ENCODE peak calls at places on chromosomes 5 and 9, in six cellular contexts. F, U, V, I, L and S are unnamed samples.

GRCh38 chr9:102044133-102044532 is 305.7 kb upstream of the GRIN3A start:
- DNase-seq in V (no peak), F (no peak), U (no peak), I (no peak), L (no peak), S (no peak)

GRCh38 chr9:100370064-100370723 is 17.5 kb upstream of the TEX10 start:
- DNase-seq in V (no peak), I (no peak), F (no peak), L (no peak), U (no peak), S (no peak)

GRCh38 chr5:499233-500209 is 24.7 kb downstream of the SLC9A3 start:
- DNase-seq in V (no peak), L (no peak), F (no peak), I (no peak), U (no peak), S (no peak)

GRCh38 chr9:132020845-132021510 is 58.7 kb downstream of the MED27 start:
- DNase-seq in I (no peak), U (no peak), V (no peak), L (no peak), F (peak; percentile 42), S (no peak)

GRCh38 chr9:126482361-126483044 is 131.2 kb upstream of the LMX1B start:
- DNase-seq in F (no peak), V (peak; percentile 69), L (peak; percentile 38), I (no peak), U (no peak), S (no peak)

GRCh38 chr9:82124090-82124489 is 135.5 kb downstream of the SPATA31D1 start:
- DNase-seq in L (no peak), U (no peak), F (peak; percentile 50), I (no peak), V (peak; percentile 79), S (no peak)

GRCh38 chr5:172200476-172200875 is 6.5 kb downstream of the EFCAB9 start:
- DNase-seq in L (no peak), U (no peak), V (no peak), I (no peak), F (no peak), S (no peak)

GRCh38 chr9:132946624-132947295 is 2.3 kb upstream of the TSC1 start:
- DNase-seq in L (no peak), V (peak; percentile 40), U (no peak), F (peak; percentile 84), I (no peak), S (no peak)

DNA sequence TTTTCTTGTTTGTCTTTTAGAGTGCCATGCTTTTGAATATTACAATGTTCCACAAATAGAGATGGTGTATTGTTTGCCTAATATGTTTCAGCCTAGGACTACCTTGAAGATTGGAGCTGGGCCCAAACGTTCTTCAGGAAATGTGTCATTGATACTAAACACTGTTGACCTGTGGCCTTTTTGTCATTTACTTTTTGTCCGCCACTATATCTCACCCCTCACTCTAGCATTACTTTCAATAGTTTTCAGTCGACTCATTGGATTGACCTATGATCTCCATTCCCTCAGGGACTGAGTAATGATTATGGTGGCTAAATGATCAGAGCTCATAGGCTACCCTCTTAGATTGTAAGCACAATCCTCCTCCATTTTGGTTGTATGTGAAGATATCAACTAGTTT is 115.8 kb downstream of the NUDT12 start:
- DNase-seq in U (no peak), I (no peak), L (no peak), F (no peak), V (no peak), S (no peak)
- H3K27ac ChIP-seq in U (no peak overlapping the region), I (no peak overlapping the region), L (no peak overlapping the region), F (no peak overlapping the region), V (peak overlapping the region; percentile 21), S (no peak overlapping the region)

DNA sequence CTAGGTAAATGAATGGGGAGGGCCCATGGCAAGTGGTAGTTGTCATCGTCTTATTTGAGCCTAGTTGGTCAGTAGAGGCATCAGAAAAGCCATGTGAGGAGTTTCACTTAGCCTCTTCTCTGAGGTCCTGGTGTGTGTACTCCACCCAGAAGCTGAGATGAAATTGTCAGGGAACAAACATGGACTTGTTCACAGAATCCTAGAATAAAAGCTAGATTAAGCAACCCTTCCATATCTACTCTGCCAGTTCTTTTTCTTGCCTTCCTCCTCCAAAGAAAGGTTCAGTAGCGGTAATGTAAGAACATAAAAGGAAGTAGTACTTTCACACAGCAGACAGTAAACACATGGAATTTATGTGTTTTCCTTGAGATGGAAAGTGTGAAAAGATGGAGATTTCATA is 70.4 kb downstream of the ARHGAP26 start:
- DNase-seq in V (no peak), I (no peak), L (no peak), U (no peak), F (no peak), S (no peak)
- H3K27ac ChIP-seq in V (no peak overlapping the region), I (no peak overlapping the region), L (peak overlapping the region; percentile 0), U (peak overlapping the region; percentile 65), F (no peak overlapping the region), S (peak overlapping the region; percentile 80)

DNA sequence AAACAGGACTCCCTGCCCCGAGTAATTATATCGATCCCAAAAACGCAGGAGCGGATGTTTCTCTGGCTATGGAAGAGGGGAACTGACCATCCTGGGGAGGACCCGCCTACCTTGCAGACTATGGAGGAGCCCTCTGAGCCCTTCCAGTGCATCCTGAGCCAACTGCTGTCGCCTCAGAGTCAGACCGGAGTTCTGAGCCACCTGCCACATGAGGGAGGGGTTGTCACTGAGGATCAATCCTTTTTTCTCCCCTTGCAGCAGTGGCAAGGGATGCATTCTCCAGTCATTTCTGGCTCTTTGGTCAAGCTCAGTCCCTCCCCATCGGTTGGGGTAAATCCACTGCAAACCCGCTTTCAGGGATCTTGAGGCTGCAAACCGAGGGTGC is 709 bp downstream of the FANCG start:
- DNase-seq in F (no peak), V (no peak), I (no peak), U (no peak), L (no peak), S (no peak)
- H3K27ac ChIP-seq in F (peak overlapping the region; percentile 78), V (no peak overlapping the region), I (peak overlapping the region; percentile 66), U (peak overlapping the region; percentile 58), L (peak overlapping the region; percentile 79), S (peak overlapping the region; percentile 75)

GRCh38 chr9:104091028-104091590 is 3.0 kb upstream of the SMC2 start:
- DNase-seq in F (no peak), U (no peak), V (no peak), L (no peak), I (no peak), S (no peak)
- H3K27ac ChIP-seq in F (no peak overlapping the region), U (peak overlapping the region; percentile 92), V (peak overlapping the region; percentile 3), L (no peak overlapping the region), I (no peak overlapping the region), S (peak overlapping the region; percentile 99)

DNA sequence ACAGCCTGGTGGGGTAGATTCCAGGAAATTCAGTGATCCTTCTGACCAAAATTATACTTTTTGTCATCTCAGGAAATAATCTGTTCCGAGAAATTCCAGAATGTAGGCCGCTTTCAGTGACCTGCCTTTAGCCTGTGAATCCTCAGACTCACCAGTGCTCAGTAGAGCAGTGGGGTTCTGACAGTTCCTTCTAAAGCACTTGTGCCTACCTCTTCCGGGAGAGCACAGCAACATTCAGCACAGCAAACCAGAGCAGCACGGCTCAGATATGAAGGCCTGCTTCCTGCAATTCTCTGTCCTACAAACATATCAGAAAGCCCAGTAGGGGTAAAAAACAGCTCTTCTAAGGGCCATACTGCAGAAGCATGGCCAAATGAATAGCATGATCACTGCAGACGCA is 15.0 kb downstream of the FANCC start:
- DNase-seq in V (no peak), L (no peak), I (no peak), U (no peak), F (no peak), S (no peak)
- H3K27ac ChIP-seq in V (no peak overlapping the region), L (no peak overlapping the region), I (no peak overlapping the region), U (no peak overlapping the region), F (no peak overlapping the region), S (no peak overlapping the region)

GRCh38 chr9:6502399-6502798 is 89.4 kb downstream of the UHRF2 start:
- DNase-seq in U (no peak), V (no peak), L (no peak), F (no peak), I (no peak), S (no peak)

GRCh38 chr9:6512085-6512657 is 99.2 kb downstream of the UHRF2 start:
- DNase-seq in F (no peak), U (no peak), I (no peak), V (no peak), L (no peak), S (no peak)

GRCh38 chr9:6501526-6502210 is 88.7 kb downstream of the UHRF2 start:
- DNase-seq in U (no peak), F (no peak), I (no peak), V (no peak), L (no peak), S (no peak)

DNA sequence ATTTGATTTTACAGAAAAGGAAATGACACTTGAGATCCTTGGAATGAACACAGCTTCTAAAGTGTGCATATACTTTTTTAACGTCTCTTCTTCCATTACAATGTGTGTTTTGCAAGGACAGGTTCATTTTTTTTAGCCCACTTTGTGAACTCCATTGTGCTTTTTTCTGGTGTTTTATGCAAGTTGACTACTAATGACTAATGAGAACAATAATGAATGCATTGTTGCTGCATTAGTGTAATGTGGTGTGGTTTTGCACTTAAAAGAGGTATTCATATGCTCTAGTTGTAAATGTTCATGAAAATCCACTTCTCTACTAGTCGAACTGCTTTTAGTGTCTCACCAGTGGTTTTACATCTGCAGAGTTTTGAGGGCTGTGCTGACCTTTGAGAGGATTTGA is 93.6 kb downstream of the UHRF2 start:
- DNase-seq in L (no peak), U (no peak), V (no peak), I (no peak), F (no peak), S (no peak)
- H3K27ac ChIP-seq in L (no peak overlapping the region), U (no peak overlapping the region), V (no peak overlapping the region), I (no peak overlapping the region), F (no peak overlapping the region), S (no peak overlapping the region)

GRCh38 chr5:50716134-50716533 is 49.7 kb downstream of the PARP8 start:
- DNase-seq in U (no peak), V (no peak), F (no peak), L (no peak), I (no peak), S (no peak)

GRCh38 chr5:50722223-50722622 is 55.8 kb downstream of the PARP8 start:
- DNase-seq in F (no peak), I (no peak), L (no peak), V (no peak), U (no peak), S (no peak)

GRCh38 chr5:50715001-50715400 is 48.6 kb downstream of the PARP8 start:
- DNase-seq in F (no peak), V (no peak), L (no peak), I (no peak), U (no peak), S (no peak)

GRCh38 chr5:50720061-50720460 is 53.6 kb downstream of the PARP8 start:
- DNase-seq in F (no peak), L (no peak), V (no peak), I (no peak), U (no peak), S (no peak)

DNA sequence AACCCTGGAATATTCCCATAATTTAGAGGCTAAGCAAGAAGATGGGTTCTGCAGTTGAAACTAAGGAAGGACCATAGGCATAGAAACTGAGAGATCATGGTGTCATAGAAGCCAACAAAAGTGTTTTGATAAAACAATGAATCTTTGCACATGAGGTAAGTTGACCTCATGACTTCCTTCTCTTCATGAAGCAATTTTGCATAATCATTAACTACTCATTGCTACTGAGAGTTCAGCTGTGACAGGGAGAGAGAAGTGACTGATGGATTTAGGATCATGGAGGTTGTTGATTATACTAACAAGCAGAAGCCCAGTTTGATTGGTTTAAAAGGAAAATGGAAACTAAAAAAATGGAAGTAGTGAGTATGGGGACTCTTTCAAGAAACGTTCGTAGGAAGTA is 51.2 kb downstream of the PARP8 start:
- DNase-seq in V (no peak), U (no peak), L (no peak), I (no peak), F (no peak), S (no peak)
- H3K27ac ChIP-seq in V (no peak overlapping the region), U (no peak overlapping the region), L (no peak overlapping the region), I (no peak overlapping the region), F (no peak overlapping the region), S (no peak overlapping the region)